ENCODE peak calls at places on chromosome 9, in four cellular contexts. B is CD4-positive, CD25-positive, alpha-beta regulatory T cell; K is tibial artery; N is Peyer's patch. M is an unnamed sample.

GRCh38 chr9:125517577-125517976 is 189.4 kb downstream of the MAPKAP1 start:
- DNase-seq in N (no peak), B (no peak), K (no peak), M (no peak)

GRCh38 chr9:79233542-79233941 is 338.2 kb upstream of the TLE4 start:
- DNase-seq in N (no peak), K (no peak), B (no peak), M (no peak)

GRCh38 chr9:35756275-35756742 is 2.2 kb upstream of the MSMP start:
- DNase-seq in N (peak; percentile 83), K (no peak), B (no peak), M (peak; percentile 87)

GRCh38 chr9:107929439-107929838 is 439.9 kb upstream of the KLF4 start:
- DNase-seq in N (no peak), K (peak; percentile 81), B (no peak), M (no peak)

GRCh38 chr9:93117924-93118862 is 15.9 kb downstream of the NINJ1 start:
- DNase-seq in K (peak; percentile 14), N (no peak), B (no peak), M (no peak)

GRCh38 chr9:81685763-81686613 is 3.4 kb downstream of the TLE1 start:
- DNase-seq in K (no peak), B (no peak), N (no peak), M (no peak)

GRCh38 chr9:73116880-73117279 is 34.8 kb upstream of the ANXA1 start:
- DNase-seq in N (no peak), K (no peak), B (no peak), M (no peak)

GRCh38 chr9:93475856-93476255 is 22.5 kb upstream of the FAM120AOS start:
- DNase-seq in B (no peak), N (no peak), K (no peak), M (no peak)

GRCh38 chr9:97756991-97757390 is 59.9 kb upstream of the XPA start:
- DNase-seq in B (no peak), K (no peak), N (no peak), M (no peak)

GRCh38 chr9:392103-392502 is 177.4 kb downstream of the DOCK8 start:
- DNase-seq in B (no peak), N (no peak), K (no peak), M (no peak)

GRCh38 chr9:9912459-9912858 is 700.3 kb downstream of the PTPRD start:
- DNase-seq in K (no peak), N (no peak), B (no peak), M (peak; percentile 36)

GRCh38 chr9:109600142-109600541 is 102.0 kb upstream of the PTPN3 start:
- DNase-seq in N (no peak), B (no peak), K (no peak), M (no peak)

GRCh38 chr9:136180586-136180985 is 24.3 kb downstream of the LHX3 start:
- DNase-seq in N (no peak), B (no peak), K (no peak), M (no peak)

GRCh38 chr9:135504262-135505229 is 4.1 kb downstream of the MRPS2 start:
- DNase-seq in B (peak; percentile 35), N (peak; percentile 44), K (peak; percentile 55), M (peak; percentile 32)

GRCh38 chr9:6106576-6107339 is 91.3 kb upstream of the RANBP6 start:
- DNase-seq in N (no peak), B (no peak), K (no peak), M (peak; percentile 9)

GRCh38 chr9:33184947-33185346 is 17.8 kb upstream of the B4GALT1 start:
- DNase-seq in K (no peak), B (no peak), N (no peak), M (no peak)

GRCh38 chr9:21688108-21689102 is 114.0 kb upstream of the MTAP start:
- DNase-seq in K (no peak), N (peak; percentile 16), B (no peak), M (no peak)

GRCh38 chr9:100990605-100991381 is 37.7 kb upstream of the PLPPR1 start:
- DNase-seq in N (no peak), K (no peak), B (no peak), M (no peak)

GRCh38 chr9:116686693-116687073 is 422 bp upstream of the TRIM32 start:
- DNase-seq in N (no peak), B (no peak), K (no peak), M (no peak)

GRCh38 chr9:19127881-19128719 is 808 bp upstream of the PLIN2 start:
- DNase-seq in B (peak; percentile 28), K (no peak), N (peak; percentile 41), M (no peak)

GRCh38 chr9:136666364-136667216 is 3.9 kb downstream of the EGFL7 start:
- DNase-seq in K (no peak), B (no peak), N (no peak), M (no peak)

GRCh38 chr9:113219186-113219936 is 1.7 kb downstream of the FKBP15 start:
- DNase-seq in B (no peak), K (no peak), N (no peak), M (no peak)

GRCh38 chr9:83034587-83034986 is 28.4 kb downstream of the RASEF start:
- DNase-seq in N (no peak), B (no peak), K (no peak), M (no peak)

GRCh38 chr9:73162987-73163763 is 11.5 kb downstream of the ANXA1 start:
- DNase-seq in N (no peak), B (no peak), K (no peak), M (no peak)

GRCh38 chr9:2012347-2012746 is 2.8 kb upstream of the SMARCA2 start:
- DNase-seq in K (no peak), N (no peak), B (no peak), M (no peak)

GRCh38 chr9:16361939-16362338 is 508.5 kb downstream of the BNC2 start:
- DNase-seq in K (no peak), B (no peak), N (no peak), M (no peak)

GRCh38 chr9:96159596-96159995 is 142.4 kb downstream of the HSD17B3 start:
- DNase-seq in B (no peak), N (no peak), K (no peak), M (no peak)

GRCh38 chr9:130659699-130660248 is 4.6 kb upstream of the PRDM12 start:
- DNase-seq in N (no peak), K (no peak), B (no peak), M (no peak)
- H3K4me3 ChIP-seq in N (no peak overlapping the region), K (no peak overlapping the region), B (no peak overlapping the region), M (no peak overlapping the region)

GRCh38 chr9:68887232-68887631 is 126.7 kb downstream of the PRKACG start:
- DNase-seq in N (no peak), B (no peak), K (no peak), M (no peak)
- H3K4me1 ChIP-seq in N (no peaks in the 10 kb centered on the region), B (no peaks in the 10 kb centered on the region), K (no peaks in the 10 kb centered on the region), M (no peaks in the 10 kb centered on the region)

GRCh38 chr9:98944130-98945074 is 695 bp downstream of the COL15A1 start:
- DNase-seq in N (no peak), B (no peak), K (no peak), M (no peak)
- H3K4me3 ChIP-seq in N (peak overlapping the region; percentile 25), B (no peak overlapping the region), K (peak overlapping the region; percentile 88), M (no peak overlapping the region)

GRCh38 chr9:137771580-137771979 is 106.0 kb upstream of the CACNA1B start:
- DNase-seq in B (no peak), N (no peak), K (no peak), M (no peak)
- H3K4me1 ChIP-seq in B (no peaks in the 10 kb centered on the region), N (no peaks in the 10 kb centered on the region), K (no peaks in the 10 kb centered on the region), M (no peaks in the 10 kb centered on the region)

DNA sequence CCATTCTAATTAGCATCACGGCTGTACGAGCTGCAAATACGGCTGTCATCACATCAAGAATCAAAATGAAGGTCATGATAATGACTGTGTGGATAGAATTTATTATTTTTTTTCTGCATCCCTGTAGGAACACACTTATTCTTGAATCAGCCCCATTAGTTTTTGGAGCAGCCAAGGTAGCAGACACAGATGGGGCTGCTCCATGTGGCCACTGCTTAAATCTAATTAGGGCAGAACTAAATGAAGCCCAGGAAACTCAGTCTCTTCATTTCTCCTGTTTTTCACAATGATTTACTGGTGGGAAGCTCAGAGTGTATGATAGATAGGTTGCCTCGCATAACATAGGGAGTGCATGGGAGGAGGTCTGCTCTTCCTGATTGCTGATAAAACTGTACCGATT is 275.6 kb downstream of the GLIS3 start:
- DNase-seq in N (no peak), K (no peak), B (no peak), M (no peak)
- H3K4me3 ChIP-seq in N (no peak overlapping the region), K (no peak overlapping the region), B (no peak overlapping the region), M (no peak overlapping the region)

GRCh38 chr9:134376386-134377142 is 50.3 kb downstream of the RXRA start:
- DNase-seq in B (no peak), K (no peak), N (no peak), M (no peak)
- H3K4me1 ChIP-seq in B (peaks cover 5% of the 10 kb centered on the region), K (peaks cover 97% of the 10 kb centered on the region), N (peaks cover 16% of the 10 kb centered on the region), M (no peaks in the 10 kb centered on the region)

GRCh38 chr9:123687246-123687721 is 242.6 kb downstream of the DENND1A start:
- DNase-seq in N (no peak), B (no peak), K (no peak), M (no peak)
- H3K4me3 ChIP-seq in N (no peak overlapping the region), B (no peak overlapping the region), K (no peak overlapping the region), M (no peak overlapping the region)

M was measured in HAP-1.